ENCODE peak calls at places on chromosome 15, in four cellular contexts. J is AG09309, A is LoVo, E is astrocyte of the spinal cord. B is an unnamed sample.
A peak's percentile ranks its signal among the peaks of the same experiment; 100 is the strongest.

GRCh38 chr15:66287461-66288055 is 5.8 kb upstream of the DIS3L start:
- DNase-seq in E (peak; percentile 54), J (no peak), A (peak; percentile 49), B (no peak)

GRCh38 chr15:48966595-48967301 is 3.0 kb upstream of the SHC4 start:
- DNase-seq in E (peak; percentile 81), J (no peak), A (peak; percentile 20), B (no peak)

GRCh38 chr15:101561584-101561906 is 72.0 kb upstream of the PCSK6 start:
- DNase-seq in A (no peak), J (no peak), E (no peak), B (no peak)

GRCh38 chr15:100207053-100207452 is 134.7 kb downstream of the ADAMTS17 start:
- DNase-seq in A (no peak), J (no peak), E (no peak), B (no peak)

GRCh38 chr15:39641187-39641889 is 60.5 kb downstream of the THBS1 start:
- DNase-seq in E (no peak), A (peak; percentile 63), J (no peak), B (no peak)

GRCh38 chr15:54979949-54980348 is 216.8 kb downstream of the RSL24D1 start:
- DNase-seq in J (no peak), A (no peak), E (no peak), B (no peak)

GRCh38 chr15:42148808-42149492 is 7.5 kb downstream of the PLA2G4F start:
- DNase-seq in J (no peak), A (no peak), E (no peak), B (no peak)

GRCh38 chr15:47843124-47843663 is 125.9 kb downstream of the SEMA6D start:
- DNase-seq in J (no peak), A (no peak), E (no peak), B (no peak)

GRCh38 chr15:64464271-64465005 is 4.1 kb downstream of the ZNF609 start:
- DNase-seq in J (no peak), E (peak; percentile 26), A (no peak), B (peak; percentile 24)

GRCh38 chr15:35505816-35506215 is 40.1 kb downstream of the DPH6 start:
- DNase-seq in E (no peak), A (no peak), J (no peak), B (no peak)

GRCh38 chr15:91116379-91117067 is 16.5 kb downstream of the SV2B start:
- DNase-seq in A (no peak), E (no peak), J (no peak), B (no peak)

GRCh38 chr15:56783156-56783856 is 50.0 kb upstream of the ZNF280D start:
- DNase-seq in E (no peak), J (no peak), A (no peak), B (no peak)

GRCh38 chr15:69997701-69998273 is 99.9 kb downstream of the TLE3 start:
- DNase-seq in E (peak; percentile 33), J (no peak), A (peak; percentile 92), B (no peak)

GRCh38 chr15:45919806-45920205 is 285.0 kb downstream of the SQOR start:
- DNase-seq in J (peak; percentile 23), E (peak; percentile 81), A (peak; percentile 74), B (peak; percentile 29)

GRCh38 chr15:41104234-41104633 is 11.8 kb downstream of the INO80 start:
- DNase-seq in A (no peak), J (no peak), E (peak; percentile 65), B (peak; percentile 1)

GRCh38 chr15:28888900-28889299 is 3.1 kb downstream of the APBA2 start:
- DNase-seq in J (no peak), A (no peak), E (no peak), B (no peak)

GRCh38 chr15:70956196-70956595 is 63.6 kb downstream of the LRRC49 start:
- DNase-seq in J (no peak), E (peak; percentile 6), A (no peak), B (no peak)

GRCh38 chr15:99503411-99503810 is 62.4 kb upstream of the MEF2A start:
- DNase-seq in A (no peak), J (no peak), E (no peak), B (no peak)

GRCh38 chr15:50624616-50625168 is 61.9 kb downstream of the TRPM7 start:
- DNase-seq in J (peak; percentile 49), A (no peak), E (no peak), B (peak; percentile 7)

GRCh38 chr15:76993114-76993715 is 1.7 kb upstream of the PSTPIP1 start:
- DNase-seq in J (no peak), A (no peak), E (no peak), B (no peak)